ENCODE peak calls at places on chromosomes 3 and 15, in five cellular contexts. T, V, U, O and A are unnamed samples.

GRCh38 chr15:34789326-34789725 is 6.0 kb downstream of the ACTC1 start:
- DNase-seq in O (no peak), U (no peak), V (no peak), T (no peak), A (no peak)

GRCh38 chr15:70121656-70122297 is 24.1 kb upstream of the TLE3 start:
- DNase-seq in O (peak; percentile 94), U (no peak), T (peak; percentile 81), V (no peak), A (no peak)

GRCh38 chr3:57985176-57985976 is 22.8 kb upstream of the FLNB start:
- DNase-seq in O (no peak), T (no peak), V (no peak), U (no peak), A (no peak)

GRCh38 chr3:119794971-119795612 is 13.2 kb downstream of the NR1I2 start:
- DNase-seq in V (no peak), O (no peak), U (no peak), T (no peak), A (no peak)

GRCh38 chr3:50203113-50203852 is 1.8 kb upstream of the SLC38A3 start:
- DNase-seq in V (no peak), U (no peak), T (peak; percentile 21), O (no peak), A (no peak)

GRCh38 chr15:58513681-58514336 is 82.0 kb downstream of the LIPC start:
- DNase-seq in T (no peak), V (no peak), O (no peak), U (no peak), A (no peak)

GRCh38 chr3:114650808-114651207 is 357.0 kb downstream of the TIGIT start:
- DNase-seq in U (no peak), O (no peak), T (no peak), V (no peak), A (no peak)

GRCh38 chr3:185823280-185824044 is 1.4 kb downstream of the IGF2BP2 start:
- DNase-seq in O (peak; percentile 69), V (peak; percentile 68), U (no peak), T (no peak), A (no peak)

GRCh38 chr15:66502491-66502890 is 2.2 kb downstream of the RPL4 start:
- DNase-seq in O (no peak), T (no peak), V (no peak), U (no peak), A (no peak)

GRCh38 chr15:31740203-31740602 is 290.1 kb upstream of the CHRNA7 start:
- DNase-seq in O (no peak), V (peak; percentile 16), U (no peak), T (peak; percentile 2), A (no peak)

GRCh38 chr15:29611057-29611456 is 211.2 kb downstream of the TJP1 start:
- DNase-seq in V (no peak), U (no peak), O (no peak), T (no peak), A (no peak)

GRCh38 chr3:98545940-98546339 is 14.2 kb downstream of the GPR15 start:
- DNase-seq in V (no peak), U (no peak), T (no peak), O (no peak), A (no peak)

GRCh38 chr15:70766597-70766996 is 3.2 kb upstream of the UACA start:
- DNase-seq in U (no peak), V (no peak), O (no peak), T (no peak), A (no peak)

GRCh38 chr15:61250613-61251012 is 21.5 kb upstream of the RORA start:
- DNase-seq in O (no peak), V (no peak), T (no peak), U (no peak), A (no peak)

GRCh38 chr15:60479711-60480110 is 769 bp upstream of the ICE2 start:
- DNase-seq in T (no peak), U (no peak), O (no peak), V (no peak), A (no peak)

GRCh38 chr15:48856947-48857346 is 21.0 kb upstream of the EID1 start:
- DNase-seq in V (peak; percentile 34), U (no peak), O (no peak), T (peak; percentile 57), A (no peak)

GRCh38 chr15:90769375-90769774 is 52.2 kb downstream of the BLM start:
- DNase-seq in T (no peak), O (no peak), U (no peak), V (no peak), A (no peak)

GRCh38 chr3:160919942-160920341 is 163.9 kb downstream of the PPM1L start:
- DNase-seq in T (no peak), V (no peak), O (no peak), U (no peak), A (no peak)

GRCh38 chr3:19866751-19867347 is 67.2 kb downstream of the EFHB start:
- DNase-seq in U (no peak), T (peak; percentile 18), O (no peak), V (peak; percentile 78), A (no peak)

GRCh38 chr3:155676252-155676981 is 68.5 kb downstream of the PLCH1 start:
- DNase-seq in V (peak; percentile 74), T (no peak), U (no peak), O (no peak), A (no peak)

GRCh38 chr3:58237238-58237939 is at the start of gene ABHD6:
- DNase-seq in V (peak; percentile 79), O (peak; percentile 89), T (no peak), U (peak; percentile 76), A (peak; percentile 76)

GRCh38 chr15:40930430-40931299 is 1.5 kb downstream of the DLL4 start:
- DNase-seq in T (no peak), V (peak; percentile 84), O (no peak), U (peak; percentile 46), A (no peak)

GRCh38 chr3:182909318-182910040 is 70.9 kb downstream of the DCUN1D1 start:
- DNase-seq in T (no peak), V (no peak), O (no peak), U (no peak), A (no peak)

GRCh38 chr3:45841380-45841700 is 579 bp downstream of the LZTFL1 start:
- DNase-seq in T (no peak), V (peak; percentile 24), O (no peak), U (peak; percentile 20), A (no peak)

GRCh38 chr3:67998222-67998760 is 343.9 kb upstream of the SUCLG2 start:
- DNase-seq in V (no peak), T (no peak), O (no peak), U (no peak), A (no peak)

GRCh38 chr3:112681822-112682325 is 40.9 kb upstream of the CCDC80 start:
- DNase-seq in O (no peak), V (no peak), T (peak; percentile 73), U (no peak), A (no peak)

GRCh38 chr3:142035308-142035922 is 113.9 kb downstream of the TFDP2 start:
- DNase-seq in U (no peak), O (no peak), T (no peak), V (no peak), A (no peak)

GRCh38 chr15:79418693-79419279 is 13.3 kb upstream of the MINAR1 start:
- DNase-seq in O (no peak), V (no peak), U (no peak), T (no peak), A (no peak)